ENCODE peak calls at places on chromosomes 12 and 14, in ten cellular contexts. G, Z, K, U, D, I, T, V, Q and W are unnamed samples.

GRCh38 chr14:75430526-75430925 is 2.7 kb downstream of the JDP2 start:
- DNase-seq in G (no peak), Z (no peak), K (no peak), U (peak; percentile 72), D (no peak), I (no peak), T (no peak), V (peak; percentile 81), Q (peak; percentile 50), W (no peak)

GRCh38 chr12:58586762-58587161 is 333.5 kb downstream of the LRIG3 start:
- DNase-seq in G (no peak), Z (no peak), K (no peak), U (no peak), D (no peak), I (no peak), T (no peak), V (no peak), Q (no peak), W (no peak)

GRCh38 chr14:101814869-101815268 is 53.4 kb downstream of the PPP2R5C start:
- DNase-seq in G (no peak), Z (no peak), K (no peak), U (no peak), D (no peak), I (no peak), T (no peak), V (no peak), Q (no peak), W (no peak)

GRCh38 chr12:25388216-25388615 is 137.5 kb upstream of the KRAS start:
- DNase-seq in G (no peak), Z (peak; percentile 15), K (no peak), U (no peak), D (peak; percentile 8), I (no peak), T (no peak), V (no peak), Q (peak; percentile 70), W (no peak)

GRCh38 chr12:84786622-84787021 is 126.0 kb downstream of the SLC6A15 start:
- DNase-seq in G (no peak), Z (no peak), K (no peak), U (no peak), D (no peak), I (no peak), T (no peak), V (no peak), Q (no peak), W (no peak)

GRCh38 chr14:31550589-31550988 is 10.6 kb upstream of the NUBPL start:
- DNase-seq in G (no peak), Z (no peak), K (no peak), U (no peak), D (no peak), I (no peak), T (no peak), V (no peak), Q (no peak), W (no peak)

GRCh38 chr12:124278389-124279101 is 16.3 kb upstream of the RFLNA start:
- DNase-seq in G (no peak), Z (no peak), K (peak; percentile 29), U (peak; percentile 14), D (no peak), I (no peak), T (no peak), V (no peak), Q (no peak), W (no peak)

GRCh38 chr12:113781415-113782198 is 184.5 kb downstream of the RBM19 start:
- DNase-seq in G (no peak), Z (no peak), K (no peak), U (no peak), D (peak; percentile 63), I (peak; percentile 26), T (no peak), V (no peak), Q (peak; percentile 48), W (no peak)

GRCh38 chr12:52837341-52837741 is 3.2 kb upstream of the KRT79 start:
- DNase-seq in G (peak; percentile 63), Z (no peak), K (no peak), U (peak; percentile 89), D (peak; percentile 73), I (peak; percentile 65), T (no peak), V (no peak), Q (peak; percentile 94), W (peak; percentile 23)

GRCh38 chr12:128298091-128298490 is 31.1 kb downstream of the TMEM132C start:
- DNase-seq in G (no peak), Z (no peak), K (no peak), U (no peak), D (no peak), I (no peak), T (no peak), V (no peak), Q (no peak), W (no peak)

GRCh38 chr12:107091989-107092641 is 1.2 kb downstream of the CRY1 start:
- DNase-seq in G (peak; percentile 95), Z (peak; percentile 47), K (peak; percentile 30), U (peak; percentile 98), D (peak; percentile 99), I (peak; percentile 91), T (peak; percentile 12), V (no peak), Q (peak; percentile 93), W (peak; percentile 76)

GRCh38 chr12:79444089-79444488 is 246.7 kb downstream of the PAWR start:
- DNase-seq in G (no peak), Z (no peak), K (no peak), U (peak; percentile 70), D (no peak), I (no peak), T (no peak), V (no peak), Q (peak; percentile 68), W (no peak)

GRCh38 chr14:25032092-25032784 is 17.7 kb downstream of the STXBP6 start:
- DNase-seq in G (no peak), Z (no peak), K (no peak), U (no peak), D (no peak), I (no peak), T (no peak), V (no peak), Q (no peak), W (peak; percentile 21)

GRCh38 chr14:74785056-74785613 is 22.0 kb downstream of the YLPM1 start:
- DNase-seq in G (no peak), Z (no peak), K (no peak), U (no peak), D (no peak), I (no peak), T (no peak), V (no peak), Q (no peak), W (no peak)

GRCh38 chr12:43942379-43942778 is 106.5 kb downstream of the TMEM117 start:
- DNase-seq in G (no peak), Z (no peak), K (no peak), U (peak; percentile 15), D (no peak), I (no peak), T (no peak), V (no peak), Q (no peak), W (no peak)

DNA sequence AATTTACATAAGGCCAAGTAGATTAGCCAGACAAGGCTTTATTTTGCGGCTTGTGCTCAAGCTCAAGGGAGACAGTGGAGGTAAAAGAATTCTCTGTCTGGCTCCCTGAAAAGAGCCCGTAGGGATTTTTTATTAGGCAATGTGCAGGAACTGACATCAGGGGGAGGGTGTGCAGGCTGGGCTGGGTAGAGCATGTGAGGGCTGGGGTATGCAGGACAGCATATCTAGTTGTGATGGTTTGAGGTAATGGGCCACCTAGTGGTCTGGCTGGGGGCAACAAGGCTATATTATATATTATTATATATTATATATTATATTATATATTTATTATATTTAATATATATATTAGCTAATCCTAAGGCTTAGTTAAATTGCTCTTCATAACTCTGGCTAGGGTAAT is 102.1 kb downstream of the TMEM117 start:
- DNase-seq in G (no peak), Z (no peak), K (no peak), U (peak; percentile 49), D (no peak), I (peak; percentile 6), T (no peak), V (no peak), Q (no peak), W (no peak)
- TF ChIP-seq CTCF in G (peak; percentile 58), Z (peak; percentile 42), K (peak; percentile 43), U (peak; percentile 58), D (peak; percentile 76), I (peak; percentile 24), T (no peak), V (no peak), Q (peak; percentile 53), W (peak; percentile 13)

GRCh38 chr12:46492471-46493351 is 120.1 kb upstream of the SLC38A2 start:
- DNase-seq in G (peak; percentile 88), Z (no peak), K (no peak), U (peak; percentile 98), D (peak; percentile 72), I (peak; percentile 88), T (no peak), V (no peak), Q (peak; percentile 95), W (peak; percentile 45)
- TF ChIP-seq CTCF in G (no peak), Z (no peak), K (no peak), U (no peak), D (peak; percentile 11), I (no peak), T (no peak), V (no peak), Q (no peak), W (no peak)

GRCh38 chr12:67388331-67389163 is 119.4 kb downstream of the CAND1 start:
- DNase-seq in G (no peak), Z (no peak), K (no peak), U (no peak), D (no peak), I (no peak), T (no peak), V (no peak), Q (no peak), W (no peak)
- TF ChIP-seq CTCF in G (peak; percentile 42), Z (peak; percentile 16), K (peak; percentile 52), U (peak; percentile 40), D (peak; percentile 57), I (no peak), T (no peak), V (peak; percentile 47), Q (no peak), W (peak; percentile 16)

GRCh38 chr12:109302770-109303169 is 6.3 kb downstream of the FOXN4 start:
- DNase-seq in G (peak; percentile 37), Z (no peak), K (no peak), U (no peak), D (no peak), I (no peak), T (no peak), V (no peak), Q (no peak), W (no peak)

GRCh38 chr12:109299849-109300248 is 9.2 kb downstream of the FOXN4 start:
- DNase-seq in G (no peak), Z (no peak), K (no peak), U (no peak), D (no peak), I (no peak), T (no peak), V (no peak), Q (no peak), W (no peak)

GRCh38 chr12:109304485-109304884 is 4.6 kb downstream of the FOXN4 start:
- DNase-seq in G (no peak), Z (no peak), K (no peak), U (no peak), D (no peak), I (no peak), T (no peak), V (no peak), Q (no peak), W (no peak)

GRCh38 chr12:109301643-109302176 is 7.4 kb downstream of the FOXN4 start:
- DNase-seq in G (no peak), Z (no peak), K (no peak), U (no peak), D (no peak), I (no peak), T (no peak), V (no peak), Q (no peak), W (no peak)

GRCh38 chr12:109302358-109302757 is 6.7 kb downstream of the FOXN4 start:
- DNase-seq in G (no peak), Z (no peak), K (no peak), U (peak; percentile 7), D (no peak), I (peak; percentile 30), T (no peak), V (no peak), Q (no peak), W (no peak)
- TF ChIP-seq CTCF in G (peak; percentile 56), Z (peak; percentile 38), K (peak; percentile 40), U (no peak), D (peak; percentile 53), I (peak; percentile 10), T (no peak), V (no peak), Q (no peak), W (peak; percentile 36)